ENCODE peak calls at places on chromosome 19, in seven cellular contexts. V, P, E, F, M, T and K are unnamed samples.

GRCh38 chr19:43455321-43456113 is 9.9 kb downstream of the LYPD3 start:
- DNase-seq in V (no peak), P (no peak), E (no peak), F (no peak), M (no peak), T (no peak), K (no peak)

GRCh38 chr19:58364127-58364526 is 1.6 kb upstream of the ZNF497 start:
- DNase-seq in V (no peak), P (no peak), E (no peak), F (no peak), M (no peak), T (no peak), K (no peak)

GRCh38 chr19:34649886-34650543 is 26.9 kb downstream of the SCGB2B2 start:
- DNase-seq in V (peak; percentile 12), P (no peak), E (no peak), F (no peak), M (no peak), T (no peak), K (no peak)

GRCh38 chr19:38617764-38618589 is at the start of gene MAP4K1:
- DNase-seq in V (no peak), P (no peak), E (peak; percentile 81), F (peak; percentile 53), M (no peak), T (peak; percentile 49), K (peak; percentile 88)

GRCh38 chr19:1097810-1098176 is 2.6 kb upstream of the POLR2E start:
- DNase-seq in V (no peak), P (no peak), E (no peak), F (no peak), M (no peak), T (no peak), K (no peak)

GRCh38 chr19:19371056-19371455 is 34.4 kb upstream of the GATAD2A start:
- DNase-seq in V (peak; percentile 62), P (no peak), E (no peak), F (no peak), M (no peak), T (no peak), K (no peak)

GRCh38 chr19:4326837-4327251 is 11.8 kb downstream of the STAP2 start:
- DNase-seq in V (no peak), P (no peak), E (peak; percentile 34), F (no peak), M (no peak), T (no peak), K (no peak)

GRCh38 chr19:51002542-51003311 is 1.3 kb upstream of the KLK8 start:
- DNase-seq in V (no peak), P (no peak), E (peak; percentile 22), F (no peak), M (no peak), T (no peak), K (peak; percentile 60)

GRCh38 chr19:33388817-33389573 is 15.5 kb downstream of the CEBPG start:
- DNase-seq in V (no peak), P (no peak), E (no peak), F (no peak), M (no peak), T (no peak), K (peak; percentile 21)

GRCh38 chr19:12834976-12835757 is 788 bp upstream of the RTBDN start:
- DNase-seq in V (no peak), P (no peak), E (peak; percentile 47), F (no peak), M (no peak), T (no peak), K (no peak)

GRCh38 chr19:17754634-17755532 is 3.6 kb downstream of the FCHO1 start:
- DNase-seq in V (no peak), P (no peak), E (no peak), F (no peak), M (no peak), T (no peak), K (peak; percentile 82)

GRCh38 chr19:15636026-15636425 is 4.7 kb upstream of the CYP4F3 start:
- DNase-seq in V (no peak), P (no peak), E (no peak), F (no peak), M (no peak), T (no peak), K (no peak)

GRCh38 chr19:46823049-46823448 is 27.6 kb downstream of the AP2S1 start:
- DNase-seq in V (no peak), P (no peak), E (no peak), F (no peak), M (no peak), T (no peak), K (no peak)